ENCODE peak calls at places on chromosome 3, in four cellular contexts. O is WTC11, J is K562, V is SK-N-SH. U is an unnamed sample.
A peak's percentile ranks its signal among the peaks of the same experiment; 100 is the strongest.

GRCh38 chr3:125398952-125399351 is 23.8 kb upstream of the ZNF148 start:
- DNase-seq in O (peak; percentile 27), V (no peak), J (peak; percentile 16), U (no peak)

GRCh38 chr3:53077476-53078220 is 31.8 kb upstream of the SFMBT1 start:
- DNase-seq in J (no peak), O (peak; percentile 4), V (no peak), U (no peak)

GRCh38 chr3:69425249-69425648 is 39.4 kb upstream of the FRMD4B start:
- DNase-seq in O (peak; percentile 29), J (peak; percentile 18), V (peak; percentile 29), U (peak; percentile 14)

GRCh38 chr3:89256882-89257281 is 149.5 kb downstream of the EPHA3 start:
- DNase-seq in V (no peak), O (no peak), J (no peak), U (peak; percentile 38)

GRCh38 chr3:168417016-168417415 is 321.3 kb upstream of the GOLIM4 start:
- DNase-seq in J (no peak), V (no peak), O (no peak), U (no peak)

GRCh38 chr3:132268956-132269355 is 48.3 kb upstream of the ACP3 start:
- DNase-seq in V (no peak), J (peak; percentile 18), O (peak; percentile 58), U (no peak)

GRCh38 chr3:14122301-14122700 is 2.4 kb downstream of the CHCHD4 start:
- DNase-seq in J (no peak), O (no peak), V (no peak), U (no peak)

GRCh38 chr3:136197159-136197715 is 1.1 kb upstream of the MSL2 start:
- DNase-seq in J (no peak), V (no peak), O (no peak), U (peak; percentile 70)

GRCh38 chr3:141812091-141812490 is 48.9 kb downstream of the GRK7 start:
- DNase-seq in J (no peak), O (no peak), V (no peak), U (no peak)

GRCh38 chr3:195251336-195252065 is 19.5 kb downstream of the XXYLT1 start:
- DNase-seq in O (no peak), J (no peak), V (no peak), U (no peak)

GRCh38 chr3:161682715-161683114 is 186.1 kb downstream of the OTOL1 start:
- DNase-seq in O (no peak), J (no peak), V (no peak), U (no peak)

GRCh38 chr3:42051384-42052131 is 39.6 kb upstream of the TRAK1 start:
- DNase-seq in J (peak; percentile 55), V (no peak), O (no peak), U (no peak)
- TF ChIP-seq FOXJ3 in J (no peak), V (no peak), O (no peak), U (no peak)

GRCh38 chr3:179265875-179266274 is 15.0 kb upstream of the KCNMB3 start:
- DNase-seq in V (no peak), O (no peak), J (peak; percentile 86), U (no peak)

GRCh38 chr3:179264456-179264855 is 13.5 kb upstream of the KCNMB3 start:
- DNase-seq in O (no peak), V (no peak), J (peak; percentile 40), U (no peak)

GRCh38 chr3:179263134-179263533 is 12.2 kb upstream of the KCNMB3 start:
- DNase-seq in J (no peak), V (no peak), O (no peak), U (no peak)

GRCh38 chr3:179266701-179267211 is 15.8 kb upstream of the KCNMB3 start:
- DNase-seq in J (no peak), O (no peak), V (no peak), U (no peak)

DNA sequence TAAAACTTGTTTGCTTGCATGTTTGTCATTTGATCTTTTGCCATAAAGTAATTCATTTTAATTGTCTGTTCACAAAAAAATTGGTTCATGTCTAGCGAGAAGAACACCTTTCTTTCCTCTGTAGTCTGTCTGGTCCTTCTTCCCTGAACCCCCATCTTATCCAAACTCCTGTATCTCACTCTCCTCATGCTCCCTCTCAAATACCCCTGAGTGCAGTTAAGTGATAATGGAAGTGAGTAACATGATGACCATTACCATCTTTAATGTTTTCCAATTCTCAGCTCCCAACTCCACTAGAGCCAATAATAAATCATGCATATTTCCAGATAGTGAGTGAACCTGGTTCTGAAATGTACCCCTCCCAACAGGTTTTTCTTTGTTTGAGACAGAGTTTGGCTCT is 14.2 kb upstream of the KCNMB3 start:
- DNase-seq in V (no peak), O (no peak), J (peak; percentile 67), U (no peak)
- TF ChIP-seq FOXJ3 in V (no peak), O (no peak), J (no peak), U (no peak)

GRCh38 chr3:45656575-45657363 is 32.4 kb upstream of the SACM1L start:
- DNase-seq in O (peak; percentile 87), J (peak; percentile 96), V (peak; percentile 82), U (peak; percentile 90)

GRCh38 chr3:45657853-45658252 is 31.3 kb upstream of the SACM1L start:
- DNase-seq in J (no peak), O (no peak), V (no peak), U (no peak)

GRCh38 chr3:45660567-45660901 is 28.7 kb upstream of the SACM1L start:
- DNase-seq in V (no peak), J (no peak), O (no peak), U (no peak)

GRCh38 chr3:45655906-45656305 is 33.3 kb upstream of the SACM1L start:
- DNase-seq in J (no peak), O (no peak), V (no peak), U (no peak)

GRCh38 chr3:45659661-45660566 is 29.3 kb upstream of the SACM1L start:
- DNase-seq in O (peak; percentile 85), J (peak; percentile 80), V (peak; percentile 71), U (peak; percentile 81)
- TF ChIP-seq FOXJ3 in O (no peak), J (no peak), V (no peak), U (no peak)

DNA sequence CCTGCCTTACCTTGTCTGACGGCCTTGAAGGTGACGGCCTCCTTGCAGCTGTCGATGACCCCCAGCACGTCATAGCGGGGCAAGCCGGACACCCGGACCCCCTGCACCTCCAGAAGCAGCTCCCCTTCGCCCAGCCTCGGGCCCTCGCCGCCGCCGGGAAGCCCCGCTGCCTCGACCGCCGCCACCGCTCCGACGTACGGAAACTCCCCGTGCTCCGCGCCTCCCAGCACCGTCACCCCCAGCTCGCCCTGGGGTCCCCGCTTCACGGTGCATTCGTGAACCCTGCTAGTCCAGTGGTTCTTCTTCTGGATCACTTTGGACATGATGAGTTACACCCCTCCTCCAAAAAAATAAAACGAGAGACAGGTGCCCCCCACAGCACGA is 740 bp downstream of the MAGI1 start:
- DNase-seq in J (peak; percentile 0), O (peak; percentile 32), V (peak; percentile 64), U (no peak)
- TF ChIP-seq FOXJ3 in J (no peak), O (no peak), V (no peak), U (no peak)

GRCh38 chr3:26281284-26281977 is 341.1 kb upstream of the LRRC3B start:
- DNase-seq in V (no peak), O (no peak), J (no peak), U (no peak)
- TF ChIP-seq FOXJ3 in V (no peak), O (no peak), J (no peak), U (no peak)

GRCh38 chr3:170760174-170760526 is 109.8 kb downstream of the RPL22L1 start:
- DNase-seq in J (no peak), V (no peak), O (no peak), U (no peak)
- TF ChIP-seq FOXJ3 in J (no peak), V (no peak), O (no peak), U (no peak)

DNA sequence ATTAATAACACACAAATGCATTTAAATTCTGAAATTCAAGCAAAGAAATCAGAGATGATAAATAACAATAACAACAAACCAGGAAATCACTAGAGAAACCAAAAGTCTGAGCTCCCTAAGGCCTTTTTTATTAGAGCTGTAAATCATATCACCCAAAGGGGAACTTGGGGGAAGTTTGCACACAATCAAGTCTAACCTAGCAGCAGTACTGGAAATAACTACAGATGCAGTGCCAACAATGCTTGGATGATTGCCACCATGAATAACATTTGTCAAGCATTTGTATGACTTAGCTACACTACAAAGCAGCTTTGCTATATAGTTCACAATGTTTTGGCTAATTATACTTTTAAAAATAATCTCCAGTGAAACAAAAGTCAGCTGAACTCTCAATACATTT is 27.8 kb downstream of the SHQ1 start:
- DNase-seq in V (no peak), J (no peak), O (no peak), U (no peak)
- TF ChIP-seq FOXJ3 in V (no peak), J (no peak), O (no peak), U (no peak)